ENCODE peak calls at places on chromosomes 4 and X, in eight cellular contexts. I is fibroblast of lung, V is heart right ventricle, B is MM.1S, A is endothelial cell, D is astrocyte, W is AG04450, X is HCT116. G is an unnamed sample.

GRCh38 chrX:72368796-72369195 is 63.1 kb upstream of the CITED1 start:
- DNase-seq in D (no peak), X (no peak), I (no peak), V (peak), B (no peak), A (no peak), W (no peak), G (no peak)

GRCh38 chr4:9765091-9765490 is 16.3 kb upstream of the DRD5 start:
- DNase-seq in B (peak), X (peak), I (no peak), D (no peak), V (no peak), A (peak), W (no peak), G (peak)

GRCh38 chrX:8284131-8284530 is 113.1 kb upstream of the VCX2 start:
- DNase-seq in D (no peak), W (no peak), B (no peak), A (no peak), X (no peak), I (no peak), V (no peak), G (no peak)

GRCh38 chrX:122475306-122475705 is 708.8 kb upstream of the GRIA3 start:
- DNase-seq in B (no peak), I (peak), A (no peak), W (no peak), V (no peak), D (peak), X (no peak), G (no peak)

GRCh38 chr4:175419120-175419774 is 392.8 kb downstream of the GPM6A start:
- DNase-seq in V (no peak), A (no peak), B (no peak), D (peak), I (peak), X (peak), W (peak), G (no peak)

GRCh38 chr4:111464251-111465045 is 680.8 kb upstream of the FAM241A start:
- DNase-seq in V (no peak), B (no peak), A (no peak), X (no peak), I (no peak), D (no peak), W (no peak), G (no peak)

GRCh38 chr4:48103483-48104139 is 30.4 kb downstream of the TXK start:
- DNase-seq in V (no peak), W (no peak), X (no peak), I (no peak), D (no peak), A (no peak), B (peak), G (no peak)

GRCh38 chrX:78958419-78959116 is 13.4 kb downstream of the P2RY10 start:
- DNase-seq in B (no peak), D (no peak), V (no peak), A (no peak), W (no peak), I (no peak), X (no peak), G (no peak)

GRCh38 chr4:190017357-190018200 is 9.5 kb downstream of the FRG2 start:
- DNase-seq in X (no peak), V (no peak), A (peak), D (no peak), W (no peak), I (no peak), B (no peak), G (peak)

GRCh38 chr4:7029921-7030320 is 13.3 kb upstream of the TADA2B start:
- DNase-seq in V (no peak), I (no peak), X (no peak), B (no peak), W (no peak), A (no peak), D (no peak), G (no peak)

GRCh38 chr4:45423876-45424275 is 697.5 kb upstream of the GNPDA2 start:
- DNase-seq in X (no peak), A (no peak), I (no peak), W (no peak), B (no peak), D (no peak), V (no peak), G (no peak)

GRCh38 chr4:186021461-186022167 is 47.3 kb upstream of the TLR3 start:
- DNase-seq in X (no peak), W (no peak), B (no peak), V (peak), D (peak), I (peak), A (peak), G (peak)

GRCh38 chrX:95995600-95995999 is 689.0 kb upstream of the DIAPH2 start:
- DNase-seq in A (no peak), W (no peak), V (no peak), D (no peak), I (no peak), X (no peak), B (no peak), G (no peak)

GRCh38 chr4:14520171-14520570 is 482.1 kb upstream of the CPEB2 start:
- DNase-seq in W (no peak), D (no peak), X (no peak), V (no peak), B (no peak), I (no peak), A (no peak), G (no peak)

GRCh38 chrX:80808160-80808735 is 1.4 kb downstream of the BRWD3 start:
- DNase-seq in X (peak), A (peak), B (peak), I (peak), D (peak), V (peak), W (peak), G (peak)

GRCh38 chr4:2831611-2832308 is 11.9 kb upstream of the ADD1 start:
- DNase-seq in D (no peak), X (no peak), V (no peak), A (no peak), B (no peak), I (no peak), W (no peak), G (no peak)

GRCh38 chr4:39043697-39044363 is 11.6 kb upstream of the TMEM156 start:
- DNase-seq in W (no peak), I (no peak), V (no peak), D (peak), X (no peak), B (peak), A (peak), G (peak)

GRCh38 chrX:77820328-77820727 is 34.3 kb upstream of the ATRX start:
- DNase-seq in D (no peak), W (no peak), I (no peak), B (no peak), X (no peak), V (no peak), A (no peak), G (no peak)

GRCh38 chr4:24965627-24966026 is 52.8 kb upstream of the CCDC149 start:
- DNase-seq in V (no peak), A (no peak), B (no peak), W (no peak), X (no peak), D (no peak), I (no peak), G (no peak)

GRCh38 chrX:107672955-107673378 is 44.7 kb downstream of the PRPS1 start:
- DNase-seq in A (peak), V (peak), W (no peak), B (peak), D (peak), X (peak), I (peak), G (peak)

GRCh38 chrX:74179499-74179898 is 124.5 kb upstream of the ZCCHC13 start:
- DNase-seq in D (no peak), A (no peak), W (no peak), V (no peak), B (no peak), X (no peak), I (no peak), G (no peak)

GRCh38 chrX:23907106-23907495 is 637 bp downstream of the APOO start:
- DNase-seq in I (no peak), X (no peak), W (no peak), A (no peak), B (peak), V (no peak), D (no peak), G (no peak)

GRCh38 chrX:111519215-111519614 is 7.8 kb downstream of the SERTM2 start:
- DNase-seq in I (peak), X (no peak), A (no peak), W (no peak), V (no peak), D (peak), B (peak), G (no peak)

GRCh38 chr4:81531410-81531809 is 59.7 kb upstream of the RASGEF1B start:
- DNase-seq in I (no peak), B (no peak), X (no peak), A (no peak), V (no peak), W (no peak), D (no peak), G (no peak)

GRCh38 chrX:105910563-105911105 is 88.3 kb downstream of the NRK start:
- DNase-seq in B (no peak), A (no peak), W (no peak), V (no peak), X (no peak), D (peak), I (peak), G (no peak)

GRCh38 chr4:144465546-144465945 is 180.4 kb upstream of the HHIP start:
- DNase-seq in I (no peak), X (no peak), W (no peak), D (no peak), A (no peak), B (no peak), V (no peak), G (no peak)

GRCh38 chr4:2058264-2059033 is 678 bp upstream of the NAT8L start:
- DNase-seq in I (no peak), A (no peak), X (no peak), W (no peak), B (no peak), D (no peak), V (peak), G (no peak)

GRCh38 chr4:139085141-139085540 is 69.6 kb downstream of the NOCT start:
- DNase-seq in V (no peak), A (no peak), D (peak), X (no peak), I (peak), B (peak), W (no peak), G (no peak)

DNA sequence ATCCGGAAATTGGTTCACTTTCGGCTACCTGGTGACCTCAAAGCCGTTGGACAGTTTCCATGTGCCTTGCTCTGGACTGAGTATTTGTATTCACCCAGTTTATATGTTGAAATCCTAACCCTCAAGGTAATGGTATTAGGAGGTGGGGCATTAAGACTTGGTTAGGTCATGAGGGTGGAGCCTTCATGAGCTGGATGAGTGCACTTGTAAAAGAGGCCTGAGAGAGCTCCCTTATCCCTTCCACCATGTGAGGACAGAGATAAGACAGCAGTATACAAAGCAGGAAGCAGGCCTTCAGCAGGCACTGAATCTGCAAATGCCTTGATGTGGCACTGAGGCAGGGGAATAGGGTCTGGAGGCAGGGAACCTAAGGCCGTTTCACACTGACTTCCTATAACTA is 5.3 kb upstream of the OPHN1 start:
- DNase-seq in B (no peak), A (no peak), W (no peak), X (no peak), D (no peak), V (no peak), I (no peak), G (no peak)
- TF ChIP-seq CTCF in B (no peak), A (no peak), W (no peak), X (no peak), D (no peak), V (no peak), I (no peak), G (no peak)

GRCh38 chr4:153159728-153160221 is 44.5 kb upstream of the TRIM2 start:
- DNase-seq in D (peak), B (no peak), A (no peak), W (no peak), I (peak), X (no peak), V (no peak), G (no peak)

GRCh38 chr4:153153339-153153851 is 50.8 kb upstream of the TRIM2 start:
- DNase-seq in D (peak), X (no peak), B (peak), I (peak), A (peak), V (peak), W (no peak), G (peak)

GRCh38 chr4:153154010-153154975 is 50.0 kb upstream of the TRIM2 start:
- DNase-seq in D (peak), B (no peak), X (no peak), A (no peak), V (no peak), I (peak), W (no peak), G (no peak)

GRCh38 chr4:153159016-153159415 is 45.2 kb upstream of the TRIM2 start:
- DNase-seq in W (no peak), B (no peak), I (no peak), X (no peak), D (no peak), V (no peak), A (no peak), G (no peak)

GRCh38 chr4:153156263-153156662 is 48.0 kb upstream of the TRIM2 start:
- DNase-seq in I (peak), D (no peak), X (no peak), V (no peak), W (no peak), B (no peak), A (no peak), G (no peak)
- TF ChIP-seq CTCF in I (no peak), D (peak), X (peak), V (no peak), W (peak), B (no peak), A (no peak), G (peak)

GRCh38 chr4:108060164-108060563 is 70.5 kb downstream of the HADH start:
- DNase-seq in I (peak), V (no peak), B (no peak), A (peak), X (peak), W (peak), D (peak), G (no peak)
- TF ChIP-seq CTCF in I (peak), V (peak), B (no peak), A (no peak), X (peak), W (peak), D (peak), G (peak)

DNA sequence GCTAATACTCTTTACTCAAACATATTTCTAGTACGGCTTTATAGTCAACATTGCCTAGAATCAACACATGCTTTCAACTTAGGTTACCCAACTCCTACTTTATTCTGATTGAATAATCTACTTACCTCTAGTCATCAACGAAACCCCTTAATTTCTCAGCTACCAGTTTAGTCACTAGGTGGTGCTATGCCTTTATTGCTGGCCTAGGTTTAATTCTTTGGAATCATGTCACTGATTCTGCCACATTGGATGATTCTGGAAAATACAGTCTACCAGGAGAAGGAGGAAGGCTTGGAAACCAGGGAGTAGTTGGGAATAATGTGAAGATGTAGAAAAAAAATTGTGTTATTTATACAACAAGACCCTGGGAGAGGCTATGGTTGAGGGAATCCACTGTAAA is 167.7 kb downstream of the DCAF12L2 start:
- DNase-seq in A (peak), V (no peak), D (no peak), X (no peak), I (no peak), B (peak), W (no peak), G (no peak)
- TF ChIP-seq CTCF in A (peak), V (peak), D (peak), X (no peak), I (no peak), B (peak), W (no peak), G (peak)

DNA sequence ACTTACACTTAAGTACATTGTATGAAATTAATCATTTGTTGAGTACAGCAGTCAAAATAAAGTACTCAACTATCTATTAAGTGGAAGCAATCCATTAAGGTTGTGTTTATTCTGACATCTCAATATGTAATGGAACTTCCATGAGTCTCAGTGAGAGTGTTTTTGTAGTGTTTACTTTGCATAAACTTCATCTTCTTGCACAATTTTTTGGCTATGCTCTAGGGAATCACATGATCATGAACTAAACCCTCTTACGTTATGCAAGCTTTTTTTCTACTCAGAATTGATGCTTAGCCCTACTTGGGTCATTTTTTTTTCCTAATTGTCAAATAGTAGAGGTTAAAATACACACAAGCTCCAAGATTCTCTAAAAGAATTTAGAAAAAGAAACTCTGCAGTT is 21.1 kb upstream of the PIGA start:
- DNase-seq in I (no peak), D (no peak), V (no peak), B (no peak), X (no peak), A (no peak), W (peak), G (no peak)
- TF ChIP-seq CTCF in I (no peak), D (no peak), V (no peak), B (no peak), X (no peak), A (no peak), W (no peak), G (no peak)